ENCODE peak calls at places on chromosomes 11 and 22, in ten cellular contexts. Q, L, H, S, M, O, Y, U, I and B are unnamed samples.

GRCh38 chr11:64306876-64307622 is 1.7 kb downstream of the ESRRA start:
- DNase-seq in U (peak; percentile 87), M (no peak), O (no peak), I (no peak), H (peak; percentile 81), Y (peak; percentile 65), S (no peak), L (peak; percentile 44), Q (peak; percentile 89), B (no peak)

GRCh38 chr11:100753144-100753543 is 66.1 kb downstream of the ARHGAP42 start:
- DNase-seq in O (peak; percentile 87), U (no peak), S (no peak), Y (no peak), L (peak; percentile 51), I (no peak), Q (no peak), H (no peak), M (no peak), B (no peak)

GRCh38 chr11:47243454-47243853 is 5.2 kb downstream of the ACP2 start:
- DNase-seq in S (no peak), H (no peak), U (no peak), L (no peak), O (no peak), Q (no peak), M (no peak), I (no peak), Y (no peak), B (no peak)

GRCh38 chr11:27471588-27472397 is 797 bp downstream of the LGR4 start:
- DNase-seq in I (peak; percentile 81), Q (no peak), O (peak; percentile 58), M (no peak), H (peak; percentile 71), S (peak; percentile 11), Y (peak; percentile 54), L (peak; percentile 49), U (peak; percentile 88), B (no peak)

GRCh38 chr11:109934151-109934550 is 159.0 kb upstream of the ZC3H12C start:
- DNase-seq in S (no peak), I (no peak), H (no peak), Q (no peak), L (no peak), M (no peak), O (no peak), Y (no peak), U (no peak), B (no peak)

GRCh38 chr11:101034076-101034475 is 95.5 kb downstream of the PGR start:
- DNase-seq in U (no peak), L (peak; percentile 38), O (no peak), I (no peak), Q (no peak), M (no peak), H (peak; percentile 70), Y (no peak), S (no peak), B (no peak)

GRCh38 chr11:132564120-132564519 is 968.2 kb downstream of the OPCML start:
- DNase-seq in U (no peak), M (no peak), I (no peak), L (no peak), Q (no peak), H (no peak), Y (no peak), S (no peak), O (no peak), B (no peak)

GRCh38 chr11:34149786-34150185 is 44.4 kb downstream of the NAT10 start:
- DNase-seq in S (no peak), Q (no peak), H (no peak), L (no peak), U (no peak), O (peak; percentile 61), M (no peak), I (no peak), Y (no peak), B (no peak)

GRCh38 chr11:117180661-117181585 is 2.4 kb downstream of the SIDT2 start:
- DNase-seq in L (peak; percentile 87), Q (no peak), O (peak; percentile 95), U (peak; percentile 91), Y (peak; percentile 87), M (peak; percentile 81), I (peak; percentile 87), H (peak; percentile 92), S (peak; percentile 65), B (peak; percentile 24)

GRCh38 chr22:43923631-43924548 is at the start of gene PNPLA3:
- DNase-seq in Q (no peak), M (peak; percentile 57), S (peak; percentile 88), L (peak; percentile 90), O (peak; percentile 98), U (peak; percentile 89), H (peak; percentile 92), Y (peak; percentile 87), I (peak; percentile 93), B (no peak)
- TF ChIP-seq CTCF in Q (no peak), M (peak; percentile 33), S (peak; percentile 29), L (no peak), O (peak; percentile 41), U (no peak), H (no peak), Y (no peak), I (no peak), B (no peak)

GRCh38 chr22:23180893-23181762 is 819 bp downstream of the BCR start:
- DNase-seq in U (peak; percentile 88), O (peak; percentile 47), H (no peak), Y (peak; percentile 22), S (peak; percentile 28), I (no peak), L (no peak), Q (no peak), M (no peak), B (no peak)
- H3K4me1 ChIP-seq in U (peaks cover 46% of the 10 kb centered on the region), O (peaks cover 48% of the 10 kb centered on the region), H (no peaks in the 10 kb centered on the region), Y (peaks cover 15% of the 10 kb centered on the region), S (peaks cover 37% of the 10 kb centered on the region), I (peaks cover 59% of the 10 kb centered on the region), L (peaks cover 53% of the 10 kb centered on the region), Q (peaks cover 62% of the 10 kb centered on the region), M (peaks cover 34% of the 10 kb centered on the region), B (peaks cover 20% of the 10 kb centered on the region)

GRCh38 chr11:44652901-44653644 is 73.7 kb upstream of the TSPAN18 start:
- DNase-seq in O (no peak), S (no peak), Q (no peak), U (peak; percentile 45), M (no peak), Y (no peak), L (no peak), I (no peak), H (peak; percentile 21), B (no peak)
- TF ChIP-seq POLR2AphosphoS5 in O (no peak), S (no peak), Q (no peak), U (no peak), M (no peak), Y (no peak), L (no peak), I (no peak), H (no peak), B (no peak)

GRCh38 chr22:42332089-42332488 is 61.6 kb upstream of the TCF20 start:
- DNase-seq in H (no peak), Y (no peak), Q (no peak), I (no peak), L (no peak), M (no peak), U (no peak), O (no peak), S (no peak), B (no peak)

GRCh38 chr22:42329504-42329903 is 59.1 kb upstream of the TCF20 start:
- DNase-seq in M (no peak), H (no peak), L (no peak), U (no peak), Q (no peak), I (no peak), O (no peak), Y (no peak), S (no peak), B (no peak)

GRCh38 chr22:42330170-42330569 is 59.7 kb upstream of the TCF20 start:
- DNase-seq in O (no peak), L (no peak), M (no peak), U (no peak), I (no peak), S (no peak), H (no peak), Y (no peak), Q (no peak), B (no peak)

GRCh38 chr22:42333544-42333943 is 63.1 kb upstream of the TCF20 start:
- DNase-seq in Y (no peak), I (no peak), L (no peak), Q (no peak), S (no peak), O (no peak), M (no peak), U (no peak), H (no peak), B (no peak)

DNA sequence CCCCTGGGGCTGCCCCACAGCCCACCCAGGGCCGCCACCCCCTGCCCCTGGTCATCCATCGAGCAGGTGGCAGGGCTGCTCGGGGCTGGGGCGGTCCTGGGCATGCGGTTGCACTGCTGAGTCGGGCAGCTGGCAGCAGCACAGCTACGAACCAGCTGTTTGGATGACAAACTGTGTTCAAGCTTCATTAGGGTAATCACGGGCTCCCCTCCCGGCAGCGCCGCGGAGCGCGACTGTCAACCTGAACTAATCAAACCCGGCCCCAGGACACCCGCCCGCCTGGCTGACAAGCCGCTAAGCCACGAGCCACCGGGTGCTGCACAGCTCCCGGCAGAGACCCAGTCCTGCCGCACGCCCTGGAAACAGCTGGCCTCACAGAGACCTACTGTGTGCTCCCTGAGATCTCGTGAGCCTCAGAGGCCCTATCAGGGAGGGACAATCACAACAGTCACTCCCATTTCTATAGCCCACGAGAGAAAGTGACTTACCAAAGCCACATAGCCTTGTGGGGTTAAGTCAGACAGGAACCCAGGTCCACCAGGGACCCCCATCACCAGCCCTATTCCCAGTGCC is 60.6 kb upstream of the TCF20 start:
- DNase-seq in L (no peak), O (no peak), I (no peak), M (no peak), S (no peak), Q (no peak), U (no peak), Y (no peak), H (no peak), B (no peak)
- TF ChIP-seq CTCF in L (no peak), O (no peak), I (no peak), M (no peak), S (no peak), Q (no peak), U (no peak), Y (no peak), H (no peak), B (no peak)

GRCh38 chr11:76700177-76701100 is 29.9 kb upstream of the LRRC32 start:
- DNase-seq in I (no peak), U (peak; percentile 49), H (no peak), Q (no peak), O (no peak), L (no peak), M (peak; percentile 79), S (peak; percentile 95), Y (no peak), B (no peak)
- H3K4me1 ChIP-seq in I (peaks cover 12% of the 10 kb centered on the region), U (no peaks in the 10 kb centered on the region), H (no peaks in the 10 kb centered on the region), Q (peaks cover 16% of the 10 kb centered on the region), O (peaks cover 25% of the 10 kb centered on the region), L (no peaks in the 10 kb centered on the region), M (peaks cover 41% of the 10 kb centered on the region), S (peaks cover 29% of the 10 kb centered on the region), Y (no peaks in the 10 kb centered on the region), B (no peaks in the 10 kb centered on the region)